ENCODE peak calls at places on chromosomes 16 and 17, in six cellular contexts. One of them, this sample, is unnamed.

GRCh38 chr17:35087731-35088646 is 24.5 kb upstream of the RFFL start:
- DNase-seq in heart left ventricle: peak; percentile 45
- DNase-seq in uterus: no peak
- DNase-seq in H54: peak; percentile 24
- DNase-seq in ovary: peak; percentile 49
- DNase-seq in A549: no peak
- DNase-seq in this sample: peak; percentile 48

GRCh38 chr17:35069311-35069710 is 5.8 kb upstream of the RFFL start:
- DNase-seq in heart left ventricle: no peak
- DNase-seq in uterus: no peak
- DNase-seq in H54: no peak
- DNase-seq in ovary: no peak
- DNase-seq in A549: no peak
- DNase-seq in this sample: no peak

GRCh38 chr17:41420134-41420533 is 4.3 kb downstream of the KRT37 start:
- DNase-seq in heart left ventricle: no peak
- DNase-seq in uterus: no peak
- DNase-seq in H54: no peak
- DNase-seq in ovary: no peak
- DNase-seq in A549: no peak
- DNase-seq in this sample: no peak

GRCh38 chr16:3548445-3548844 is 28.8 kb downstream of the NLRC3 start:
- DNase-seq in heart left ventricle: no peak
- DNase-seq in uterus: no peak
- DNase-seq in H54: no peak
- DNase-seq in ovary: no peak
- DNase-seq in A549: no peak
- DNase-seq in this sample: no peak

GRCh38 chr17:81429813-81430510 is 34.7 kb downstream of the BAHCC1 start:
- DNase-seq in heart left ventricle: no peak
- DNase-seq in uterus: peak; percentile 52
- DNase-seq in H54: no peak
- DNase-seq in ovary: peak; percentile 74
- DNase-seq in A549: no peak
- DNase-seq in this sample: no peak

GRCh38 chr17:37476431-37477130 is 13.1 kb upstream of the DUSP14 start:
- DNase-seq in heart left ventricle: peak; percentile 35
- DNase-seq in uterus: no peak
- DNase-seq in H54: no peak
- DNase-seq in ovary: no peak
- DNase-seq in A549: no peak
- DNase-seq in this sample: peak; percentile 64

GRCh38 chr16:68866933-68867332 is 23.6 kb downstream of the TANGO6 start:
- DNase-seq in heart left ventricle: no peak
- DNase-seq in uterus: no peak
- DNase-seq in H54: no peak
- DNase-seq in ovary: no peak
- DNase-seq in A549: no peak
- DNase-seq in this sample: no peak

GRCh38 chr16:53091508-53092211 is 36.9 kb downstream of the CHD9 start:
- DNase-seq in heart left ventricle: peak; percentile 73
- DNase-seq in uterus: peak; percentile 77
- DNase-seq in H54: no peak
- DNase-seq in ovary: peak; percentile 46
- DNase-seq in A549: no peak
- DNase-seq in this sample: peak; percentile 83

GRCh38 chr16:48965391-48965790 is 316.2 kb downstream of the CBLN1 start:
- DNase-seq in heart left ventricle: no peak
- DNase-seq in uterus: no peak
- DNase-seq in H54: no peak
- DNase-seq in ovary: no peak
- DNase-seq in A549: no peak
- DNase-seq in this sample: no peak

GRCh38 chr17:62649570-62649969 is 22.1 kb downstream of the MRC2 start:
- DNase-seq in heart left ventricle: no peak
- DNase-seq in uterus: no peak
- DNase-seq in H54: no peak
- DNase-seq in ovary: no peak
- DNase-seq in A549: no peak
- DNase-seq in this sample: no peak

GRCh38 chr16:66274335-66275110 is 92.0 kb upstream of the CDH5 start:
- DNase-seq in heart left ventricle: no peak
- DNase-seq in uterus: no peak
- DNase-seq in H54: peak; percentile 35
- DNase-seq in ovary: no peak
- DNase-seq in A549: peak; percentile 33
- DNase-seq in this sample: no peak

GRCh38 chr17:13321932-13322701 is 279.6 kb downstream of the HS3ST3A1 start:
- DNase-seq in heart left ventricle: no peak
- DNase-seq in uterus: no peak
- DNase-seq in H54: no peak
- DNase-seq in ovary: no peak
- DNase-seq in A549: no peak
- DNase-seq in this sample: no peak

GRCh38 chr17:42618442-42619150 is 9.1 kb downstream of the TUBG1 start:
- DNase-seq in heart left ventricle: peak; percentile 64
- DNase-seq in uterus: no peak
- DNase-seq in H54: no peak
- DNase-seq in ovary: no peak
- DNase-seq in A549: peak; percentile 58
- DNase-seq in this sample: no peak

GRCh38 chr16:9089660-9090059 is 1.8 kb upstream of the HAPSTR1 start:
- DNase-seq in heart left ventricle: no peak
- DNase-seq in uterus: no peak
- DNase-seq in H54: no peak
- DNase-seq in ovary: no peak
- DNase-seq in A549: no peak
- DNase-seq in this sample: no peak

GRCh38 chr17:73323622-73324455 is 12.0 kb upstream of the CDC42EP4 start:
- DNase-seq in heart left ventricle: no peak
- DNase-seq in uterus: peak; percentile 69
- DNase-seq in H54: no peak
- DNase-seq in ovary: no peak
- DNase-seq in A549: no peak
- DNase-seq in this sample: no peak

GRCh38 chr17:60535382-60536279 is 9.6 kb upstream of the APPBP2 start:
- DNase-seq in heart left ventricle: no peak
- DNase-seq in uterus: no peak
- DNase-seq in H54: no peak
- DNase-seq in ovary: no peak
- DNase-seq in A549: no peak
- DNase-seq in this sample: no peak

GRCh38 chr17:58082870-58083490 is at the start of gene DYNLL2:
- DNase-seq in heart left ventricle: peak; percentile 94
- DNase-seq in uterus: peak; percentile 91
- DNase-seq in H54: peak; percentile 98
- DNase-seq in ovary: peak; percentile 93
- DNase-seq in A549: peak; percentile 97
- DNase-seq in this sample: peak; percentile 98
- TF ChIP-seq POLR2A in heart left ventricle: no peak
- TF ChIP-seq POLR2A in uterus: no peak
- TF ChIP-seq POLR2A in H54: peak; percentile 60
- TF ChIP-seq POLR2A in ovary: no peak
- TF ChIP-seq POLR2A in A549: peak; percentile 60
- TF ChIP-seq POLR2A in this sample: no peak

GRCh38 chr17:1186923-1187771 is 7.4 kb upstream of the ABR start:
- DNase-seq in heart left ventricle: peak; percentile 89
- DNase-seq in uterus: peak; percentile 82
- DNase-seq in H54: peak; percentile 93
- DNase-seq in ovary: peak; percentile 87
- DNase-seq in A549: peak; percentile 95
- DNase-seq in this sample: peak; percentile 95
- TF ChIP-seq POLR2A in heart left ventricle: no peak
- TF ChIP-seq POLR2A in uterus: no peak
- TF ChIP-seq POLR2A in H54: no peak
- TF ChIP-seq POLR2A in ovary: no peak
- TF ChIP-seq POLR2A in A549: no peak
- TF ChIP-seq POLR2A in this sample: no peak

DNA sequence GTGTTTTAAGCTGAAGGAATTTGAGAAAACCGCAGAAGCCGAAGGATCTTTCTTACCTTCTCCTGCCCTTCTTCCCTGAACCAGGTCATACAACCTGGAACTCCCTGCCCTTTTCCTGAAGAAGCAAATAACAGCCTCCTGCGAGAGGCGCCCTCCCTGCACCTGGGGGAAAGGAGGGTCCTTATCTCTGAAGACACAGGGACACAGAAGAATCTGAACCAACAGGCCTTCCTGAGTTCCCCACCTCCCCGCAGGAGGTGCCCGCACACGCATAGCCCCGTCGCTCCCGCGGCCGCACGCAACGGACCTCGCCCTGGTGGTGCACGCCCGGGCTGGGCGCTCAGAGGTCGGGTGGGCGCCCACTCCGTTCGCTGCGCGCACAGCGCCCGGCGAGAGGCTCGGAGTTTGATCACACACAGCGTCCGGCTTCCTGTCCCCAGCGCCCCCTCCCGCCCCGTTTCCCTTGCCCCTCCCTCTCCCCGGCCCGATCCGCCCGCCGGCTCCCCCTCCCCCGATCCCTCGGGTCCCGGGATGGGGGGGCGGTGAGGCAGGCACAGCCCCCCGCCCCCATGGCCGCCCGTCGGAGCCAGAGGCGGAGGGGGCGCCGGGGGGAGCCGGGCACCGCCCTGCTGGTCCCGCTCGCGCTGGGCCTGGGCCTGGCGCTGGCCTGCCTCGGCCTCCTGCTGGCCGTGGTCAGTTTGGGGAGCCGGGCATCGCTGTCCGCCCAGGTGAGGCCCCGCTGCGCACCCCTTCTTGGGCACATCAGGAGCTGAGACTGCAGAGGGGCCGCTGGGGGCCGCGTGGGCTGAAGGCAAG is at the start of gene TNFSF12:
- DNase-seq in heart left ventricle: peak; percentile 85
- DNase-seq in uterus: peak; percentile 68
- DNase-seq in H54: peak; percentile 41
- DNase-seq in ovary: peak; percentile 78
- DNase-seq in A549: no peak
- DNase-seq in this sample: peak; percentile 93
- TF ChIP-seq POLR2A in heart left ventricle: no peak
- TF ChIP-seq POLR2A in uterus: no peak
- TF ChIP-seq POLR2A in H54: peak; percentile 52
- TF ChIP-seq POLR2A in ovary: no peak
- TF ChIP-seq POLR2A in A549: peak; percentile 82
- TF ChIP-seq POLR2A in this sample: no peak

GRCh38 chr16:680625-680945 is 375 bp downstream of the STUB1 start:
- DNase-seq in heart left ventricle: no peak
- DNase-seq in uterus: no peak
- DNase-seq in H54: no peak
- DNase-seq in ovary: no peak
- DNase-seq in A549: no peak
- DNase-seq in this sample: no peak
- TF ChIP-seq POLR2A in heart left ventricle: no peak
- TF ChIP-seq POLR2A in uterus: no peak
- TF ChIP-seq POLR2A in H54: no peak
- TF ChIP-seq POLR2A in ovary: no peak
- TF ChIP-seq POLR2A in A549: peak; percentile 1
- TF ChIP-seq POLR2A in this sample: no peak

DNA sequence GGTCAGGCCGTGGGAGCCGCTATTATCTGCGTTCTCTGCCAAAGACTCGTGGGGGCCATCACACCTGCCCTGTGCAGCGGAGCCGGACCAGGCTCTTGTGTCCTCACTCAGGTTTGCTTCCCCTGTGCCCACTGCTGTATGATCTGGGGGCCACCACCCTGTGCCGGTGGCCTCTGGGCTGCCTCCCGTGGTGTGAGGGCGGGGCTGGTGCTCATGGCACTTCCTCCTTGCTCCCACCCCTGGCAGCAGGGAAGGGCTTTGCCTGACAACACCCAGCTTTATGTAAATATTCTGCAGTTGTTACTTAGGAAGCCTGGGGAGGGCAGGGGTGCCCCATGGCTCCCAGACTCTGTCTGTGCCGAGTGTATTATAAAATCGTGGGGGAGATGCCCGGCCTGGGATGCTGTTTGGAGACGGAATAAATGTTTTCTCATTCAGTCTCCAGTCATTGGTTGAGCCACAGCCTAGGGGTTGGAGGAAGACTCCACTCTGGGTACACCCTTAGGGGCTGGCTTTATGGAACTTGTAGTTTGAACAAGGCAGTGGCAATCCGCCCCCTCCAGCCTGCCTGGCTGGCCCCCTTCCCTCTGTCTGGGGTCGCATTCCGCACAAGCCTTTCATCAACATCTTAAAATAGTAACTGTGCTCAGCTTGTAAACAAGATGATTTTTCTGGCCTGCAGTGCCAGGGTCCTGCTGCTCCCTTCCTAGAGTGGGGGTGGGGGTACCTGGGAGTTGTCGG is 4.1 kb downstream of the SYNGR2 start:
- DNase-seq in heart left ventricle: peak; percentile 59
- DNase-seq in uterus: peak; percentile 54
- DNase-seq in H54: no peak
- DNase-seq in ovary: peak; percentile 62
- DNase-seq in A549: no peak
- DNase-seq in this sample: no peak
- TF ChIP-seq POLR2A in heart left ventricle: no peak
- TF ChIP-seq POLR2A in uterus: no peak
- TF ChIP-seq POLR2A in H54: no peak
- TF ChIP-seq POLR2A in ovary: no peak
- TF ChIP-seq POLR2A in A549: no peak
- TF ChIP-seq POLR2A in this sample: no peak